ENCODE peak calls at places on chromosomes 4 and X, in six cellular contexts. Q is gastrocnemius medialis; Z is right lobe of liver; L is lower lobe of right lung; H is pancreas; V is CD4-positive, alpha-beta T cell. Y is an unnamed sample. For H3K27me3, the result is how much of the 10 kb centered on the place peaks cover.

GRCh38 chrX:41084044-41084359 is 1.2 kb upstream of the USP9X start:
- ATAC-seq in Q (peak), Z (peak), L (peak), H (peak), V (no peak), Y (peak)

GRCh38 chr4:8079916-8080753 is 78.5 kb downstream of the ABLIM2 start:
- ATAC-seq in Q (peak), Z (no peak), L (no peak), H (no peak), V (no peak), Y (no peak)

GRCh38 chr4:86508436-86508835 is 85.7 kb upstream of the PTPN13 start:
- ATAC-seq in Q (no peak), Z (no peak), L (no peak), H (no peak), V (no peak), Y (no peak)

GRCh38 chrX:46805270-46805669 is 31.6 kb upstream of the RP2 start:
- ATAC-seq in Q (no peak), Z (no peak), L (no peak), H (no peak), V (no peak), Y (no peak)

GRCh38 chrX:17654116-17654515 is 83.2 kb upstream of the SCML1 start:
- ATAC-seq in Q (no peak), Z (no peak), L (no peak), H (no peak), V (peak), Y (no peak)

GRCh38 chrX:112391313-112391712 is 288.4 kb downstream of the LHFPL1 start:
- ATAC-seq in Q (no peak), Z (no peak), L (no peak), H (no peak), V (no peak), Y (no peak)

GRCh38 chrX:20212486-20213089 is 54.1 kb downstream of the RPS6KA3 start:
- ATAC-seq in Q (no peak), Z (no peak), L (no peak), H (no peak), V (no peak), Y (no peak)

GRCh38 chr4:139740531-139741041 is 75.0 kb downstream of the MGST2 start:
- ATAC-seq in Q (peak), Z (peak), L (peak), H (peak), V (no peak), Y (peak)

GRCh38 chr4:185737489-185738037 is 74.4 kb downstream of the SORBS2 start:
- ATAC-seq in Q (no peak), Z (no peak), L (no peak), H (no peak), V (no peak), Y (no peak)

GRCh38 chr4:127630152-127630551 is 2.6 kb upstream of the INTU start:
- ATAC-seq in Q (no peak), Z (no peak), L (no peak), H (no peak), V (no peak), Y (no peak)

GRCh38 chr4:17721496-17722360 is 59.7 kb downstream of the FAM184B start:
- ATAC-seq in Q (no peak), Z (no peak), L (no peak), H (peak), V (no peak), Y (no peak)

GRCh38 chr4:14719053-14719452 is 283.2 kb upstream of the CPEB2 start:
- ATAC-seq in Q (no peak), Z (no peak), L (peak), H (peak), V (no peak), Y (peak)

GRCh38 chr4:123870283-123870876 is 473.8 kb downstream of the SPRY1 start:
- ATAC-seq in Q (no peak), Z (no peak), L (no peak), H (no peak), V (no peak), Y (no peak)

GRCh38 chr4:55409468-55410171 is 13.9 kb downstream of the TMEM165 start:
- ATAC-seq in Q (peak), Z (peak), L (no peak), H (peak), V (peak), Y (no peak)

GRCh38 chr4:36159208-36159607 is 85.1 kb downstream of the ARAP2 start:
- ATAC-seq in Q (no peak), Z (no peak), L (no peak), H (no peak), V (no peak), Y (no peak)

GRCh38 chrX:41781500-41781899 is 57.5 kb downstream of the GPR82 start:
- ATAC-seq in Q (no peak), Z (peak), L (no peak), H (peak), V (peak), Y (no peak)

GRCh38 chr4:88187766-88188165 is 29.3 kb upstream of the ABCG2 start:
- ATAC-seq in Q (no peak), Z (no peak), L (no peak), H (no peak), V (no peak), Y (no peak)

GRCh38 chr4:83125738-83126141 is 11.2 kb upstream of the PLAC8 start:
- ATAC-seq in Q (no peak), Z (peak), L (no peak), H (no peak), V (peak), Y (no peak)

GRCh38 chrX:17007134-17007768 is 60.8 kb downstream of the REPS2 start:
- ATAC-seq in Q (no peak), Z (peak), L (no peak), H (peak), V (no peak), Y (no peak)

GRCh38 chrX:48466696-48467095 is 3.4 kb downstream of the SLC38A5 start:
- ATAC-seq in Q (no peak), Z (no peak), L (no peak), H (peak), V (no peak), Y (no peak)

GRCh38 chr4:165631208-165631894 is 241.7 kb upstream of the TLL1 start:
- ATAC-seq in Q (peak), Z (no peak), L (peak), H (no peak), V (no peak), Y (no peak)

GRCh38 chrX:9646471-9647038 is 119.1 kb downstream of the GPR143 start:
- ATAC-seq in Q (no peak), Z (no peak), L (no peak), H (no peak), V (no peak), Y (peak)

GRCh38 chr4:81635747-81636146 is 164.0 kb upstream of the RASGEF1B start:
- ATAC-seq in Q (no peak), Z (peak), L (peak), H (peak), V (no peak), Y (no peak)

GRCh38 chr4:64158648-64159326 is 250.5 kb downstream of the TECRL start:
- ATAC-seq in Q (peak), Z (peak), L (no peak), H (peak), V (no peak), Y (no peak)

GRCh38 chrX:9907645-9908387 is 59.3 kb upstream of the CLDN34 start:
- ATAC-seq in Q (no peak), Z (no peak), L (no peak), H (no peak), V (no peak), Y (no peak)

GRCh38 chr4:93814722-93815121 is 13.8 kb upstream of the ATOH1 start:
- ATAC-seq in Q (no peak), Z (peak), L (peak), H (peak), V (no peak), Y (peak)

GRCh38 chrX:7107968-7108480 is 39.5 kb upstream of the STS start:
- ATAC-seq in Q (no peak), Z (peak), L (no peak), H (no peak), V (no peak), Y (no peak)

GRCh38 chr4:118969359-118969758 is 80.7 kb downstream of the SYNPO2 start:
- ATAC-seq in Q (peak), Z (peak), L (peak), H (peak), V (no peak), Y (peak)

GRCh38 chrX:19924285-19924684 is 36.9 kb upstream of the SH3KBP1 start:
- ATAC-seq in Q (peak), Z (peak), L (peak), H (peak), V (no peak), Y (no peak)

GRCh38 chrX:150506486-150506885 is 61.9 kb upstream of the MTM1 start:
- ATAC-seq in Q (no peak), Z (no peak), L (no peak), H (peak), V (no peak), Y (no peak)

GRCh38 chrX:39821011-39821708 is 276.6 kb downstream of the BCOR start:
- ATAC-seq in Q (no peak), Z (no peak), L (peak), H (peak), V (no peak), Y (peak)

GRCh38 chrX:100700809-100701208 is 31.1 kb downstream of the SYTL4 start:
- ATAC-seq in Q (no peak), Z (no peak), L (no peak), H (no peak), V (no peak), Y (no peak)

GRCh38 chrX:153781428-153782047 is 697 bp downstream of the SRPK3 start:
- ATAC-seq in Q (peak), Z (no peak), L (peak), H (no peak), V (no peak), Y (no peak)

GRCh38 chr4:99159699-99160098 is 15.6 kb upstream of the ADH4 start:
- ATAC-seq in Q (no peak), Z (peak), L (no peak), H (no peak), V (no peak), Y (no peak)

GRCh38 chr4:107094332-107094731 is 58.2 kb upstream of the DKK2 start:
- ATAC-seq in Q (peak), Z (no peak), L (no peak), H (no peak), V (peak), Y (no peak)

GRCh38 chr4:15470149-15470520 is 453 bp downstream of the CC2D2A start:
- ATAC-seq in Q (no peak), Z (peak), L (no peak), H (peak), V (no peak), Y (no peak)

DNA sequence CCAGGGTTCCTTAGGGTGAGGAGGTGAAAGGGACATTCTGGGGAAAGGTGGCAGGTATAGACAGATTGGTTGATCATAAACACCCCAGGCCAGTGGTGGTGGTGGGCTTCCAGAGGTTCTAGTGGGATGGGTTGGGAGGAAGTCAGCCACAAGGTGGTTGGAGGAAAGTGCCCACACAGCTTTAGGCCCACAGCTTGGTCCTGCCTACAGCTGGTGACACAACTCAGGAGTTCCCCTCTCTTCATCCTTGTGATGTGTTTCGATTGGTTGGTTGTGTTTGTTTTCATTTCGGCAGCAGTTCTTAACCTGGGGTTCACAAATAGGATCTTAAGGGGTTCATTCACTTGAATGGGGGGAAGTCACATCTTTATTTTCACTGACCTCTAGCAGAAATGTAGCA is 157.0 kb downstream of the TMEM164 start:
- ATAC-seq in Q (no peak), Z (no peak), L (no peak), H (no peak), V (no peak), Y (no peak)
- H3K27ac ChIP-seq in Q (peak), Z (no peak), L (no peak), H (no peak), V (no peak), Y (no peak)

GRCh38 chr4:6561173-6561516 is 13.8 kb upstream of the MAN2B2 start:
- ATAC-seq in Q (no peak), Z (no peak), L (no peak), H (no peak), V (no peak), Y (no peak)
- H3K27me3 ChIP-seq in Q (half or more), Z (under half), L (half or more), H (under half), V (half or more), Y (half or more)

DNA sequence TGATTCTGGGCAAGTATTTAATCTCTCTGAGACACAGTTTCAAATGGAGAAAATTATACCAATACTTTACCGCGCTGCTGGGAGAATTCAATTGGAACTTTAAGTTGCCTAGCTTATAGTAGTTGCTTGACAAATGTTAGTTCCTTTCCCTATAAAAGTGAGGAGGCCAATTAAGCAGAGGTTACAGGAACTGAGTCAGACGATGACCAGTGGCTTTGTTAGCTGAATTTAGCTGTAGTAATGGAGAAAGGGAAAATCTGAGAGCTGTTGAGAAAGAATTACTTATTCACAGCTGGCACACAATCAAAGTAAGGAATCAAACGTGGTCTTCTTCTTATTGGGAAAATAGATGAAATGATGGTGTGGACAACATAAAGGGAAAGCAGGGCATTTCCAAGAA is 29.6 kb downstream of the SMARCA1 start:
- ATAC-seq in Q (no peak), Z (no peak), L (no peak), H (no peak), V (no peak), Y (no peak)
- H3K27ac ChIP-seq in Q (no peak), Z (no peak), L (no peak), H (no peak), V (no peak), Y (no peak)

GRCh38 chr4:84474107-84474506 is 25.0 kb downstream of the NKX6-1 start:
- ATAC-seq in Q (no peak), Z (no peak), L (no peak), H (no peak), V (no peak), Y (no peak)
- H3K27me3 ChIP-seq in Q (under half), Z (under half), L (under half), H (under half), V (under half), Y (under half)

GRCh38 chr4:151808120-151808529 is 47.3 kb upstream of the GATB start:
- ATAC-seq in Q (no peak), Z (no peak), L (no peak), H (no peak), V (no peak), Y (no peak)
- H3K27ac ChIP-seq in Q (no peak), Z (no peak), L (no peak), H (no peak), V (no peak), Y (no peak)

DNA sequence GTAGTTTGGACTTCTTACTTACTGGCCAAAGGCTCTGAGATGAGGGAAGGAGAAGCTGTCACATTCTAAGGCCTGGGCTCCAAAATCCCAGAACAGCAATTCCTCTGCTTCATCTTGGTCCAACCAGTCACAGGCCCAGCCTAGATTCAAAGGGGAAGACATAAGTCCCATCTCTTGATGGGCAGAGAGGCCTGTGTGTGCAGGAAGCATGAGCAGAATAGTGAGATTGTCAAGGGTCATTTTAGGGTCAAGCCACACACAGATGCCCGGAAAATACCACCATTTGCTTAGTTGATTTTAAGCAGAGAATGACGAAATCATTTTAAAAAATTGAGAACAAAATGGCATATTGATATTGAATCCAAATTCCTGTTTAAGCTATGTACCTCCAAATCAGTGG is 580.9 kb upstream of the ZFP42 start:
- ATAC-seq in Q (no peak), Z (no peak), L (no peak), H (no peak), V (no peak), Y (no peak)
- H3K27me3 ChIP-seq in Q (under half), Z (under half), L (under half), H (under half), V (under half), Y (under half)

DNA sequence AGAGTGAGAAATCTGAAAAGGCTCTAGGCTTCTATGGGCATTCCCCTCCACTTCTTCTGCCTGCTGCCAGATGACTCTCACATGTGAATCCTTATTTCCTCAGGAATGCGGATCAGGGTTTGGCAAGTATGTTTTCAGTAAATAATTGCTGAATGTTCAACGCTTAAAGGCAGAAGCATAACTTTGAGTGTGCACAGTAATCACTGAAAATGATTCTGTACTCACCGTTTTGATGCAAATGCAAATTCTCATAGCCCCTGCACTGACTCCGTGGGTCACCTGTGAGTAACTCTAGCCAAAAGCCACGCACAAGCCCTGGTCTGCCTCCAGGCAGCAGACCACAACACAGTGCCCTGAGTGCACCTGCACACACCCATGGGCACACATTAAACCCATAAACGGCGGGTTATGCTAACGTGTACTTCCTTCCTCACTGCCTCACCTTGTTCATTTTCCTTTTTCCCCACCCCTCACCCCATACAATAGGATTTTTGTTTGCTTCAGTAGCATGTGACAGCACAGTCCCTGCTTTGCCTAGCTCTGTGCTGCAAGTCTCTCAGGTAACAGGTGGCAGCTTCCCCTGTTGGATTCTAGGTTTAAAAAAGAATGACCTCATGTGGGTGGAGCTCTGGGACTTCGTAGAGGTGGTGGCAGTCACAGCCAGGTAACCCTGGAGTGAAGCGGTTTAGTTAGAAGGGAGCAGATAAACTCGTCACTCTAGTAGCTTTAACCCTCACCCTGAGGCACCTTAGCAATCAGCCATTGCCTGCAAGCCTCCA is at the start of gene ARHGEF38:
- ATAC-seq in Q (no peak), Z (no peak), L (peak), H (peak), V (no peak), Y (no peak)
- H3K27ac ChIP-seq in Q (no peak), Z (no peak), L (peak), H (peak), V (no peak), Y (no peak)

GRCh38 chrX:138710311-138710791 is 1.2 kb downstream of the FGF13 start:
- ATAC-seq in Q (no peak), Z (no peak), L (no peak), H (peak), V (no peak), Y (no peak)
- H3K27me3 ChIP-seq in Q (under half), Z (under half), L (under half), H (under half), V (under half), Y (under half)